ENCODE peak calls at places on chromosomes 1 and 21, in nine cellular contexts. U, L, O, N, Z, W, X, C and A are unnamed samples.

GRCh38 chr1:172322219-172323061 is 98.0 kb upstream of the C1orf105 start:
- DNase-seq in Z (peak), W (no peak), U (no peak), L (peak), O (peak), X (peak), N (peak), C (peak), A (no peak)

GRCh38 chr1:66214901-66215300 is 319.1 kb upstream of the SGIP1 start:
- DNase-seq in O (no peak), Z (no peak), L (no peak), X (no peak), U (no peak), N (no peak), W (peak), C (no peak), A (no peak)

GRCh38 chr21:40143822-40144525 is 276.7 kb downstream of the PCP4 start:
- DNase-seq in C (peak), L (peak), W (peak), N (peak), X (peak), U (peak), Z (no peak), O (no peak), A (peak)

GRCh38 chr1:160097196-160097910 is 1.1 kb downstream of the IGSF8 start:
- DNase-seq in C (no peak), W (no peak), X (no peak), Z (no peak), L (no peak), U (peak), N (peak), O (no peak), A (no peak)

GRCh38 chr1:245292141-245292540 is 137.4 kb downstream of the KIF26B start:
- DNase-seq in U (no peak), Z (no peak), N (no peak), W (no peak), C (no peak), X (no peak), L (no peak), O (no peak), A (no peak)

GRCh38 chr1:67532452-67533216 is 102.4 kb upstream of the SERBP1 start:
- DNase-seq in X (peak), Z (peak), O (no peak), L (peak), U (peak), C (peak), N (peak), W (peak), A (peak)

GRCh38 chr1:197618065-197618464 is 157.2 kb downstream of the DENND1B start:
- DNase-seq in Z (no peak), N (peak), O (no peak), L (peak), C (no peak), W (no peak), X (peak), U (no peak), A (no peak)

GRCh38 chr1:244011251-244011650 is 39.8 kb upstream of the ZBTB18 start:
- DNase-seq in N (no peak), X (peak), C (no peak), U (no peak), W (no peak), O (no peak), Z (no peak), L (peak), A (no peak)

GRCh38 chr1:234727018-234727757 is 117.2 kb upstream of the IRF2BP2 start:
- DNase-seq in O (no peak), N (no peak), L (peak), U (no peak), X (no peak), Z (no peak), W (peak), C (no peak), A (no peak)

GRCh38 chr1:100300691-100301090 is 34.7 kb downstream of the RTCA start:
- DNase-seq in L (no peak), O (no peak), N (no peak), W (no peak), U (no peak), C (no peak), X (no peak), Z (no peak), A (no peak)

GRCh38 chr1:147762233-147763024 is 2.0 kb upstream of the GJA5 start:
- DNase-seq in O (no peak), U (peak), W (peak), N (no peak), Z (no peak), X (peak), C (no peak), L (no peak), A (no peak)

GRCh38 chr1:52263153-52263910 is 102.7 kb downstream of the CC2D1B start:
- DNase-seq in C (no peak), X (no peak), W (no peak), U (no peak), N (peak), O (no peak), Z (no peak), L (no peak), A (no peak)

GRCh38 chr1:56170784-56171320 is 408.5 kb downstream of the PLPP3 start:
- DNase-seq in U (no peak), C (no peak), O (no peak), N (no peak), L (no peak), Z (no peak), W (no peak), X (no peak), A (no peak)

GRCh38 chr1:19058476-19058797 is 102.0 kb upstream of the IFFO2 start:
- DNase-seq in O (no peak), X (no peak), L (no peak), N (no peak), W (no peak), Z (no peak), C (no peak), U (no peak), A (no peak)

GRCh38 chr1:205226868-205227583 is 720 bp upstream of the TMCC2 start:
- DNase-seq in U (no peak), L (peak), W (no peak), Z (no peak), X (peak), O (no peak), N (peak), C (peak), A (no peak)

GRCh38 chr1:26555550-26555981 is 26.0 kb downstream of the RPS6KA1 start:
- DNase-seq in X (peak), L (no peak), C (no peak), O (no peak), U (no peak), Z (no peak), N (no peak), W (no peak), A (no peak)

GRCh38 chr1:59046134-59046533 is 250.8 kb upstream of the FGGY start:
- DNase-seq in X (no peak), O (no peak), Z (no peak), N (peak), L (no peak), W (no peak), C (no peak), U (no peak), A (no peak)

GRCh38 chr21:46448108-46448507 is 10.6 kb upstream of the DIP2A start:
- DNase-seq in L (no peak), O (no peak), W (no peak), C (no peak), X (no peak), Z (no peak), N (no peak), U (no peak), A (no peak)

GRCh38 chr1:108570128-108570527 is 10.2 kb downstream of the EEIG2 start:
- DNase-seq in L (no peak), X (peak), W (peak), N (peak), U (peak), O (no peak), C (no peak), Z (no peak), A (no peak)

GRCh38 chr21:38351961-38352521 is 95.2 kb downstream of the KCNJ15 start:
- DNase-seq in U (no peak), C (no peak), W (no peak), O (no peak), N (peak), L (peak), Z (peak), X (peak), A (peak)

GRCh38 chr1:67342002-67342890 is 34.6 kb downstream of the IL12RB2 start:
- DNase-seq in O (no peak), W (peak), X (no peak), Z (no peak), N (no peak), L (no peak), C (no peak), U (no peak), A (no peak)

GRCh38 chr1:5983361-5984103 is 8.7 kb downstream of the NPHP4 start:
- DNase-seq in W (no peak), Z (peak), N (peak), U (no peak), X (peak), O (no peak), L (peak), C (no peak), A (no peak)

GRCh38 chr1:152827173-152827572 is at the start of gene LCE1A:
- DNase-seq in X (no peak), Z (no peak), U (no peak), C (no peak), N (no peak), L (no peak), W (no peak), O (no peak), A (no peak)

GRCh38 chr1:152328801-152329391 is 3.9 kb upstream of the FLG start:
- DNase-seq in U (no peak), X (no peak), N (no peak), Z (peak), O (no peak), L (peak), C (no peak), W (no peak), A (peak)

GRCh38 chr1:112460672-112461071 is 48.1 kb upstream of the WNT2B start:
- DNase-seq in Z (no peak), L (no peak), X (no peak), W (no peak), N (peak), C (no peak), U (no peak), O (no peak), A (no peak)

GRCh38 chr21:45618287-45618686 is 25.2 kb upstream of the PCBP3 start:
- DNase-seq in Z (no peak), N (no peak), U (no peak), C (no peak), W (no peak), X (peak), L (peak), O (no peak), A (peak)

GRCh38 chr1:158999301-159000069 is 10.2 kb upstream of the IFI16 start:
- DNase-seq in Z (peak), C (peak), U (no peak), L (peak), N (peak), W (no peak), O (no peak), X (peak), A (no peak)

GRCh38 chr1:101992816-101993575 is 3.7 kb downstream of the OLFM3 start:
- DNase-seq in X (no peak), O (no peak), L (no peak), C (no peak), W (no peak), N (no peak), U (no peak), Z (no peak), A (no peak)

GRCh38 chr21:46329796-46330195 is 5.8 kb downstream of the PCNT start:
- DNase-seq in L (no peak), Z (no peak), X (no peak), O (no peak), C (no peak), U (no peak), N (no peak), W (no peak), A (no peak)

GRCh38 chr1:172089768-172090510 is 248.6 kb downstream of the DNM3 start:
- DNase-seq in O (peak), W (peak), N (peak), X (peak), L (peak), U (peak), C (peak), Z (no peak), A (no peak)

GRCh38 chr1:152110365-152110859 is 4.8 kb downstream of the TCHH start:
- DNase-seq in Z (peak), L (peak), C (no peak), W (peak), O (peak), X (peak), U (no peak), N (peak), A (no peak)

GRCh38 chr21:41488080-41488479 is 19.9 kb downstream of the TMPRSS2 start:
- DNase-seq in L (no peak), Z (no peak), W (no peak), O (no peak), C (no peak), X (no peak), U (peak), N (no peak), A (no peak)
- H3K4me3 ChIP-seq in L (no peak), Z (no peak), W (no peak), O (no peak), C (no peak), X (no peak), U (no peak), N (no peak), A (no peak)

DNA sequence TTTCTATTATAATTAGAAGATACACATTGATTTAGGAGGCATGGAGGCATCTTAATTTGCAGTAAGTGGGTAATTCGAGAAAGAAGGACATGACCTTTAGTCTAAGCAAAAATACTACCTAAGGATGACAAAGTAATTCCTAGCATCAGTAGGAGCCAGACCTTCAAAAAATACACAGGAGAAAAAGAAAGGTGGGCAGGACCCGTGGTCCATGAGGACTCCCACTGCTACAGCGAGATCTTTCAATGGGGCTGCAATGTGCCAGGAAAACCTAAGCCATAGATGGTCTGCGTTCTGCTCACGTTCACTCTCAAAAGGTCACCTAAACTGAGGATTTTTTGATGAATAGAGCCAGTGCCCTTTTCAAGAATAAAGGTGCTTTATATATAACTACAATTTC is 10.6 kb upstream of the EXO1 start:
- DNase-seq in W (no peak), N (no peak), Z (no peak), O (no peak), U (no peak), L (no peak), X (no peak), C (no peak), A (no peak)
- TF ChIP-seq CTCF in W (no peak), N (no peak), Z (no peak), O (no peak), U (no peak), L (no peak), X (no peak), C (no peak), A (no peak)

GRCh38 chr1:224431726-224432125 is 2.9 kb downstream of the WDR26 start:
- DNase-seq in O (no peak), U (no peak), L (no peak), W (no peak), C (no peak), Z (no peak), X (no peak), N (no peak), A (no peak)
- H3K4me3 ChIP-seq in O (peak), U (peak), L (peak), W (peak), C (no peak), Z (peak), X (peak), N (peak), A (peak)

GRCh38 chr1:246448373-246448772 is 58.7 kb downstream of the SMYD3 start:
- DNase-seq in W (no peak), U (no peak), L (no peak), X (no peak), C (no peak), N (peak), O (no peak), Z (no peak), A (no peak)

GRCh38 chr1:246454655-246455054 is 52.4 kb downstream of the SMYD3 start:
- DNase-seq in W (no peak), X (no peak), N (no peak), O (no peak), Z (no peak), C (no peak), L (no peak), U (no peak), A (no peak)

GRCh38 chr1:246447501-246447900 is 59.6 kb downstream of the SMYD3 start:
- DNase-seq in L (no peak), U (no peak), C (no peak), X (no peak), O (no peak), Z (no peak), N (no peak), W (no peak), A (no peak)

GRCh38 chr1:246455487-246455886 is 51.6 kb downstream of the SMYD3 start:
- DNase-seq in X (no peak), U (no peak), O (no peak), L (no peak), C (no peak), W (no peak), N (no peak), Z (no peak), A (no peak)

DNA sequence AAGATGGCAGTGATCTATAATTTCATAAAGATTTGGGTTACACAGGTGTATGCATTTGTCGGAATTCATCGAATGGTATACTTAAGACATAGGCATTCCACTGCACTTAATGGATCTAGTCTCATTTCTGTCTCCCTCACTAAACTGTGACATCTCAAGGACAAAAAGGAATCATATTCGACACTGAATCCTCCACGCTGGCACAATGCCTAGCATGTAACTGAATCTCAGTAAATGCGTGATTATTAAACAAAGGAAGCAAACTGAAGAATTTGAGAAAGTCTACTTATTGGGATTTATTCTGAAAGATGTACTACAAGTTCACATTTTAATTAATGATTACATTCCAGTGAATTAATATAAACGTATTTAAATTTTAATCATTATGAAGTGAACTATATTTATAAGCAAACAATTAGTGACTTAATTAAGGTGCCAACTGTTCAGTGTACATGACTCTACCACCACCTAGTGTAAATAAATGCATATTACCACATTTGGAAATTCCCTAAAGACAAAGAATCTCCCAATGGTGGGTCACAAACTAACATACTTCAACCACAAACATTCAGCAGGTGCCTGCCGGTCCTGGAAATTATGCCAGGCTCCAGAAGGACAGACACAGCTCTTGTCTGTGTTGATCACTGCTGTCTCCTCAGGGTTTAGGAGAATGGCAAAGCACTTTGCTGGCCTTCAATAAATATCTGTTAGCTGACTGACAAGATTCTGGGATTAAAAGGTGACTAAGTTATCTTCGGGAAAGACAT is 56.4 kb downstream of the SMYD3 start:
- DNase-seq in L (peak), X (peak), U (no peak), N (peak), C (no peak), Z (no peak), O (no peak), W (peak), A (no peak)
- TF ChIP-seq CTCF in L (peak), X (peak), U (peak), N (peak), C (peak), Z (peak), O (peak), W (peak), A (peak)

DNA sequence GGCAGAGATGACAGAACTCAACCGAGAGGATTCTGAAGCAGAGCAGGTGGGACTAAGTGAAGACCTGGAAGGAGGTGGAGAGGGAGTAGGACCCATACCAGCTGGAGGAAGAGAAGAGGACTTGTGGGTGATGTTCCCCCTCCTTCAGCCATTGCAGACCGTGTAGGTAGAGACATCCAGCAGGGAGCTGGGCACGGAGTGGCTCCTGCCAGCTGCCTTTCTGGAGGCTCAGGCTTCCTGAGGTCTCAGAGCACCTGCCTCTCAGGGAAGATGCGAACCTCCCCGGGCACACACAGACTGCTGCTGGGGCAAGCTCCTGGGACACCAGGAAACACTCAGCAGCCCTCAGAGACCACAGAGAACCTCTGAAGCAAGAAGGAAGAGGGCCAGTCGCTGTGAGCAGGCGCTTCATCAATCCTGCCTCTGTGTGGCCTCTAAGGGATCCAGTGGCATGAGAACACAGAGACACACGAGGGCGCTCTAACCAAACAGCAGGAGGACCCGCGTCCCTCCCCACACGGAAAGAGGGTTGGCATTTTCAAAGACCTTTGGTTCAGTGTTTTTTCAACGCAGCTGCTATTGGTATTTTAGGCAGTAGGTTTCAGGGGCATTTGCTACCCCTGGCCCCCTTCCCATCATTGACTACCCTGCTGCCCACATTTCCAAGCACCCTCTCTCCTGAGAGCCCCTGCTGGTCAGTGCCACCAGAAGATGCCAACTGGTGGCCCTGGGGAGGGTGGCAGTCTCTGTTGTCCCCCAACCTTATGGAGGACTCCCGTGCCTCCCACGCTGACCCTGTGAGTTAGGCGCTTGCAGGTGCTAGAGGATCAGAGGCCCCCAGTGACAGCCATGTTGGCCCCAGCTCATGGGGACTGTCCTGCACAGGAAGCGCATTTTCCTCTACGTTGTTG is 89.6 kb upstream of the EDN2 start:
- DNase-seq in N (peak), C (peak), X (peak), O (peak), Z (peak), W (peak), U (peak), L (peak), A (no peak)
- H3K4me3 ChIP-seq in N (no peak), C (no peak), X (no peak), O (no peak), Z (no peak), W (no peak), U (no peak), L (no peak), A (no peak)

GRCh38 chr1:166692354-166692753 is 146.9 kb upstream of the POGK start:
- DNase-seq in X (no peak), W (no peak), U (no peak), Z (no peak), O (no peak), C (no peak), L (no peak), N (peak), A (no peak)

GRCh38 chr1:166695115-166695514 is 144.2 kb upstream of the POGK start:
- DNase-seq in N (no peak), X (no peak), L (no peak), C (no peak), O (no peak), Z (no peak), W (no peak), U (no peak), A (no peak)

GRCh38 chr1:166693158-166693557 is 146.1 kb upstream of the POGK start:
- DNase-seq in O (no peak), L (no peak), Z (no peak), W (no peak), U (no peak), C (no peak), X (no peak), N (no peak), A (no peak)

GRCh38 chr1:166693673-166694297 is 145.5 kb upstream of the POGK start:
- DNase-seq in L (no peak), C (no peak), X (no peak), W (no peak), N (no peak), O (no peak), U (no peak), Z (no peak), A (no peak)

DNA sequence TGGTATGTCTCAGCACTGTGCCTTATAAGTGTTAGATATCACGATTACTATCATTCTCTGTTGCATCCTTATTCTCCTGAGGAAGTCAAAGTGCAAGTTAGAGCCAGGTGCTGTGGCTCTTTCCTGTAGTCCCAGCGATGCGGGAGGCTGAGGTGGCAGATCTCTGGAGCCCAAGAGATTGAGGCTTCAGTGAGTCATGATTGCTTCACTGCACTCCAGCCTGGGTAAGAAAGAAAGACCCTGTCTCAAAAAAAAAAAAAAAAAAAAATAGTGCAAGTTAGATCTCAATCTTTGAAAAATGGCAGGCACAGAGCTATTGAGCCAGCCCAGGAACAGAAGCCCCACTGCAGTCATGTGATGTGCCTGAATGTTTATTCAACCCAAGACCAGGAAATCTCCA is 147.8 kb upstream of the POGK start:
- DNase-seq in U (no peak), O (no peak), L (no peak), C (no peak), N (peak), W (no peak), X (no peak), Z (no peak), A (no peak)
- TF ChIP-seq CTCF in U (no peak), O (no peak), L (no peak), C (no peak), N (no peak), W (no peak), X (no peak), Z (no peak), A (no peak)